ENCODE peak calls at places on chromosomes 12 and 14, in four cellular contexts. One of them, this sample, is unnamed.

GRCh38 chr12:90233168-90234100 is 524.8 kb upstream of the ATP2B1 start:
- DNase-seq in HepG2: no peak
- DNase-seq in H1: no peak
- DNase-seq in K562: no peak
- DNase-seq in this sample: no peak

GRCh38 chr12:12870454-12870853 is 20.9 kb upstream of the GPRC5A start:
- DNase-seq in HepG2: peak
- DNase-seq in H1: no peak
- DNase-seq in K562: no peak
- DNase-seq in this sample: peak

GRCh38 chr12:57119294-57119693 is 8.1 kb upstream of the STAT6 start:
- DNase-seq in HepG2: no peak
- DNase-seq in H1: no peak
- DNase-seq in K562: no peak
- DNase-seq in this sample: no peak

GRCh38 chr14:74697543-74697942 is 15.3 kb downstream of the AREL1 start:
- DNase-seq in HepG2: no peak
- DNase-seq in H1: no peak
- DNase-seq in K562: no peak
- DNase-seq in this sample: no peak

GRCh38 chr12:118061876-118062791 is 1.2 kb upstream of the WSB2 start:
- DNase-seq in HepG2: no peak
- DNase-seq in H1: no peak
- DNase-seq in K562: peak
- DNase-seq in this sample: peak

GRCh38 chr14:78356406-78356805 is 186.2 kb downstream of the NRXN3 start:
- DNase-seq in HepG2: no peak
- DNase-seq in H1: no peak
- DNase-seq in K562: no peak
- DNase-seq in this sample: no peak

GRCh38 chr12:104064842-104065441 is 611 bp downstream of the HCFC2 start:
- DNase-seq in HepG2: no peak
- DNase-seq in H1: no peak
- DNase-seq in K562: peak
- DNase-seq in this sample: peak

GRCh38 chr12:130181211-130181610 is 18.9 kb downstream of the FZD10 start:
- DNase-seq in HepG2: no peak
- DNase-seq in H1: no peak
- DNase-seq in K562: no peak
- DNase-seq in this sample: no peak

GRCh38 chr14:94562941-94563883 is 2.0 kb downstream of the SERPINA4 start:
- DNase-seq in HepG2: no peak
- DNase-seq in H1: no peak
- DNase-seq in K562: no peak
- DNase-seq in this sample: no peak

GRCh38 chr12:131098178-131098981 is 144.7 kb downstream of the ADGRD1 start:
- DNase-seq in HepG2: no peak
- DNase-seq in H1: no peak
- DNase-seq in K562: no peak
- DNase-seq in this sample: no peak

GRCh38 chr12:103673891-103674375 is 86.9 kb downstream of the STAB2 start:
- DNase-seq in HepG2: peak
- DNase-seq in H1: no peak
- DNase-seq in K562: peak
- DNase-seq in this sample: no peak

GRCh38 chr12:120649442-120650248 is 9.2 kb downstream of the CABP1 start:
- DNase-seq in HepG2: no peak
- DNase-seq in H1: no peak
- DNase-seq in K562: no peak
- DNase-seq in this sample: peak
- H3K4me2 ChIP-seq in HepG2: peak
- H3K4me2 ChIP-seq in H1: peak
- H3K4me2 ChIP-seq in K562: peak
- H3K4me2 ChIP-seq in this sample: peak

GRCh38 chr14:71563754-71564153 is 368.5 kb upstream of the RGS6 start:
- DNase-seq in HepG2: no peak
- DNase-seq in H1: no peak
- DNase-seq in K562: no peak
- DNase-seq in this sample: no peak

DNA sequence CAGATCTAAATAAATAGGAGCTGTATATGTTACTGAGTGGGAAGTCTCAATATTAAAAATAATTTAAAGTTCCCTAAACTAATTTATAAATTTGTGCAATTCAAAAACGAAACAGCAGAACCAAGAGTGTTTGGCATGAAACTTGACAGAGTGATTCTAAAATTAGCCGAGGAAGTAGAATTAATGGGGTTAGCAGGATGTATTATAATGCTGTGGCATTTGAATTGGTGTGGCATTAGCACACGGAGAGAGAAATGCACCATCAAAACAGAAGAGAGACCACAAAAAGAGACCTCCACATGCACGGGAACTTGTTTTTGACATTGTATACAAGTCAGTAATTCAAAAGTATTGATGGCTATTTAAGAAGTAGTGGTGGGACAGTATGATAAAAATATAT is 366.0 kb upstream of the RGS6 start:
- DNase-seq in HepG2: no peak
- DNase-seq in H1: no peak
- DNase-seq in K562: no peak
- DNase-seq in this sample: no peak
- TF ChIP-seq JUN in HepG2: no peak
- TF ChIP-seq JUN in H1: no peak
- TF ChIP-seq JUN in K562: no peak
- TF ChIP-seq JUN in this sample: no peak

GRCh38 chr12:11542599-11542998 is 106.9 kb upstream of the ETV6 start:
- DNase-seq in HepG2: no peak
- DNase-seq in H1: no peak
- DNase-seq in K562: no peak
- DNase-seq in this sample: no peak

GRCh38 chr12:11539156-11539555 is 110.3 kb upstream of the ETV6 start:
- DNase-seq in HepG2: no peak
- DNase-seq in H1: no peak
- DNase-seq in K562: no peak
- DNase-seq in this sample: no peak

GRCh38 chr12:11540615-11541014 is 108.9 kb upstream of the ETV6 start:
- DNase-seq in HepG2: no peak
- DNase-seq in H1: no peak
- DNase-seq in K562: no peak
- DNase-seq in this sample: no peak

GRCh38 chr12:11543513-11544168 is 105.8 kb upstream of the ETV6 start:
- DNase-seq in HepG2: no peak
- DNase-seq in H1: no peak
- DNase-seq in K562: no peak
- DNase-seq in this sample: no peak

DNA sequence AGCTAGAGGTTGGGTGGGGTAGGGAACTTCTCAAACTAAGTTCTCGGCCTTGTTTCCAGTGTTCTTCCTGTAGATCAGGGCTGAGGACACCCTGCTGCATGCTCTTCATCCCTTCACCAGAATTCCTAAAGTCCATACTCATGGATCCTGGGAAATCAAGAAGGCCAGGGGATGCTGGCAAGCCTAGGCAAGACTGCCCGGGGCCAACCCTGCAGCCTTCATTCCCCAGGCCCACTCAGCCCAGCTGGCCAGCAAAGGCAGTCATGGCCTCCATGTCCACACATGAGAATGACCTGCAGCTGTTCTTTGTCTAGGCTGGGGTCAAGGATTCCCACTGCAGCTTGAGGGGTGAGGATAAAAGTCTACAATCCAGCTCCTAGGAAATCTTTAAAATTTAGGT is 109.3 kb upstream of the ETV6 start:
- DNase-seq in HepG2: no peak
- DNase-seq in H1: no peak
- DNase-seq in K562: no peak
- DNase-seq in this sample: no peak
- H2AFZ ChIP-seq in HepG2: no peak
- H2AFZ ChIP-seq in H1: no peak
- H2AFZ ChIP-seq in K562: no peak
- H2AFZ ChIP-seq in this sample: no peak

DNA sequence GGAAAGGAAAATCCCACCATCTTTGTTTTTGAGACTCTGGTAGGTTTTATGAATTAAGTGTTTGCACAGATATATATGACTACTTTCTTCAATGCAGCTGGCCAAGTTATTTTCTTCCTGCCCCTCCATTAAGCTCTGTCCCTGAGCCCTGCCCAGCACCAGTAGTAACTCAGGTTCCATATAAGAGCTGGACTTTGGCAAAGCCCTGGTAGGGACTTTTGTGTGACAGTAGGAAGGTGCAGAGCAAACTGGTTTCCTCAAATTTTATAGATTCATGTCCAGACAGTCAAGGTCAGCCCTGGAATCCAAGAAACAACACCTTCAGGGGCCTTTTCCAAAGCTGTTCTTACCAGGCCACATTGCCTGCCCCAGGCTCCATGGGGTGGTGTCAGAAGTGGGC is 47.3 kb downstream of the SSPN start:
- DNase-seq in HepG2: no peak
- DNase-seq in H1: no peak
- DNase-seq in K562: no peak
- DNase-seq in this sample: no peak
- H3K4me2 ChIP-seq in HepG2: no peak
- H3K4me2 ChIP-seq in H1: no peak
- H3K4me2 ChIP-seq in K562: no peak
- H3K4me2 ChIP-seq in this sample: no peak

GRCh38 chr14:31837056-31837455 is 240.0 kb upstream of the ARHGAP5 start:
- DNase-seq in HepG2: no peak
- DNase-seq in H1: no peak
- DNase-seq in K562: no peak
- DNase-seq in this sample: no peak

GRCh38 chr14:31835049-31835448 is 242.1 kb upstream of the ARHGAP5 start:
- DNase-seq in HepG2: no peak
- DNase-seq in H1: no peak
- DNase-seq in K562: no peak
- DNase-seq in this sample: no peak

GRCh38 chr14:31829256-31829923 is 247.7 kb upstream of the ARHGAP5 start:
- DNase-seq in HepG2: no peak
- DNase-seq in H1: no peak
- DNase-seq in K562: peak
- DNase-seq in this sample: no peak

GRCh38 chr14:31834616-31835015 is 242.5 kb upstream of the ARHGAP5 start:
- DNase-seq in HepG2: peak
- DNase-seq in H1: no peak
- DNase-seq in K562: no peak
- DNase-seq in this sample: peak
- TF ChIP-seq JUN in HepG2: no peak
- TF ChIP-seq JUN in H1: no peak
- TF ChIP-seq JUN in K562: no peak
- TF ChIP-seq JUN in this sample: no peak